ENCODE peak calls at places on chromosomes 5 and 9, in six cellular contexts. J is NCI-H460, Z is NCI-H1694, D is HTR-8/SVneo, B is ureter, I is RWPE1. F is an unnamed sample.

GRCh38 chr5:149174847-149175234 is 33.5 kb downstream of the ABLIM3 start:
- DNase-seq in J (no peak), Z (no peak), D (no peak), B (no peak), I (no peak), F (no peak)

GRCh38 chr9:127612993-127613954 is 1.2 kb downstream of the STXBP1 start:
- DNase-seq in J (no peak), Z (no peak), D (peak; percentile 53), B (peak; percentile 76), I (peak; percentile 75), F (peak; percentile 77)

GRCh38 chr9:83382421-83382820 is 155.8 kb downstream of the FRMD3 start:
- DNase-seq in J (no peak), Z (no peak), D (no peak), B (no peak), I (no peak), F (no peak)

GRCh38 chr5:133063965-133064364 is 12.2 kb downstream of the HSPA4 start:
- DNase-seq in J (no peak), Z (no peak), D (no peak), B (no peak), I (no peak), F (no peak)

GRCh38 chr5:3948838-3949237 is 353.2 kb downstream of the IRX1 start:
- DNase-seq in J (no peak), Z (no peak), D (no peak), B (no peak), I (no peak), F (no peak)

GRCh38 chr5:37005946-37006540 is 129.5 kb downstream of the NIPBL start:
- DNase-seq in J (peak; percentile 14), Z (peak; percentile 64), D (peak; percentile 38), B (no peak), I (peak; percentile 13), F (no peak)

GRCh38 chr5:154038241-154038603 is 488 bp downstream of the FAM114A2 start:
- DNase-seq in J (no peak), Z (peak; percentile 49), D (no peak), B (no peak), I (no peak), F (no peak)

GRCh38 chr5:159178978-159179377 is 30.4 kb downstream of the RNF145 start:
- DNase-seq in J (peak; percentile 90), Z (no peak), D (peak; percentile 46), B (no peak), I (peak; percentile 92), F (no peak)

GRCh38 chr5:73496984-73497457 is 1.2 kb upstream of the BTF3 start:
- DNase-seq in J (peak; percentile 80), Z (peak; percentile 68), D (peak; percentile 68), B (no peak), I (peak; percentile 90), F (no peak)

GRCh38 chr5:179901462-179901861 is 6.2 kb downstream of the TBC1D9B start:
- DNase-seq in J (no peak), Z (no peak), D (no peak), B (no peak), I (no peak), F (no peak)

GRCh38 chr5:17024686-17025180 is 88.6 kb upstream of the MYO10 start:
- DNase-seq in J (peak; percentile 33), Z (no peak), D (peak; percentile 71), B (no peak), I (peak; percentile 34), F (no peak)

GRCh38 chr5:72106922-72107873 is at the start of gene MAP1B:
- DNase-seq in J (peak; percentile 51), Z (peak; percentile 85), D (peak; percentile 59), B (peak; percentile 60), I (peak; percentile 38), F (no peak)

GRCh38 chr9:122346478-122347347 is 24.1 kb upstream of the PTGS1 start:
- DNase-seq in J (no peak), Z (no peak), D (no peak), B (no peak), I (no peak), F (peak; percentile 41)

GRCh38 chr5:165130656-165131055 is 1625.2 kb downstream of the MAT2B start:
- DNase-seq in J (peak; percentile 28), Z (no peak), D (no peak), B (no peak), I (no peak), F (no peak)

GRCh38 chr5:87383216-87383615 is 29.5 kb downstream of the CCNH start:
- DNase-seq in J (no peak), Z (no peak), D (peak; percentile 17), B (no peak), I (no peak), F (no peak)

GRCh38 chr9:99345451-99345850 is 123.4 kb downstream of the SEC61B start:
- DNase-seq in J (no peak), Z (no peak), D (no peak), B (no peak), I (no peak), F (no peak)

GRCh38 chr9:2418619-2419018 is 203.0 kb upstream of the VLDLR start:
- DNase-seq in J (no peak), Z (no peak), D (peak; percentile 27), B (no peak), I (no peak), F (no peak)

GRCh38 chr5:34007116-34007674 is 655 bp downstream of the AMACR start:
- DNase-seq in J (no peak), Z (no peak), D (no peak), B (no peak), I (peak; percentile 13), F (no peak)

GRCh38 chr9:132350861-132351315 is 3.9 kb downstream of the SETX start:
- DNase-seq in J (no peak), Z (no peak), D (no peak), B (no peak), I (no peak), F (no peak)

F was measured in lung.